ENCODE peak calls at places on chromosome 12, in ten cellular contexts. C is NT2/D1; O is CD8-positive, alpha-beta T cell; T is upper lobe of right lung; L is H9; G is effector memory CD4-positive, alpha-beta T cell; S is aorta; H is mesendoderm; V is SJCRH30; Q is left ventricle myocardium inferior. M is an unnamed sample. For H3K4me1, the result is how much of the 10 kb centered on the place peaks cover.

GRCh38 chr12:29382251-29382650 is 1.3 kb upstream of the ERGIC2 start:
- DNase-seq in C (no peak), O (no peak), T (no peak), L (no peak), G (no peak), S (no peak), H (no peak), V (no peak), Q (no peak), M (no peak)

GRCh38 chr12:80823393-80823792 is 106.7 kb downstream of the MYF5 start:
- DNase-seq in C (no peak), O (no peak), T (no peak), L (no peak), G (no peak), S (no peak), H (no peak), V (no peak), Q (no peak), M (no peak)

GRCh38 chr12:122022393-122023338 is 982 bp downstream of the BCL7A start:
- DNase-seq in C (no peak), O (no peak), T (peak), L (peak), G (no peak), S (no peak), H (peak), V (peak), Q (peak), M (no peak)

GRCh38 chr12:54126696-54127537 is 61.9 kb downstream of the SMUG1 start:
- DNase-seq in C (no peak), O (no peak), T (no peak), L (peak), G (no peak), S (peak), H (peak), V (peak), Q (peak), M (no peak)

GRCh38 chr12:95784286-95784685 is 6.3 kb downstream of the NTN4 start:
- DNase-seq in C (no peak), O (no peak), T (no peak), L (no peak), G (no peak), S (peak), H (peak), V (no peak), Q (no peak), M (no peak)

GRCh38 chr12:84660139-84660538 is 252.5 kb downstream of the SLC6A15 start:
- DNase-seq in C (no peak), O (no peak), T (no peak), L (no peak), G (no peak), S (no peak), H (no peak), V (no peak), Q (no peak), M (no peak)

GRCh38 chr12:31989987-31990386 is 30.8 kb downstream of the RESF1 start:
- DNase-seq in C (no peak), O (no peak), T (no peak), L (no peak), G (no peak), S (no peak), H (no peak), V (no peak), Q (no peak), M (no peak)

GRCh38 chr12:49060237-49061156 is at the start of gene KMT2D:
- DNase-seq in C (peak), O (peak), T (peak), L (peak), G (peak), S (peak), H (peak), V (peak), Q (peak), M (peak)

GRCh38 chr12:43551971-43552559 is at the start of gene ADAMTS20:
- DNase-seq in C (peak), O (no peak), T (no peak), L (peak), G (no peak), S (peak), H (peak), V (no peak), Q (no peak), M (no peak)

GRCh38 chr12:57151741-57152407 is 4.5 kb upstream of the LRP1-AS start:
- DNase-seq in C (no peak), O (no peak), T (no peak), L (no peak), G (no peak), S (no peak), H (no peak), V (no peak), Q (peak), M (no peak)

GRCh38 chr12:6204533-6205143 is 4.4 kb downstream of the CD9 start:
- DNase-seq in C (no peak), O (no peak), T (no peak), L (no peak), G (no peak), S (no peak), H (no peak), V (peak), Q (no peak), M (no peak)

GRCh38 chr12:50261654-50262053 is 21.7 kb downstream of the LIMA1 start:
- DNase-seq in C (no peak), O (no peak), T (no peak), L (no peak), G (no peak), S (no peak), H (no peak), V (no peak), Q (no peak), M (no peak)

GRCh38 chr12:48145981-48146380 is 11.3 kb downstream of the ASB8 start:
- DNase-seq in C (no peak), O (no peak), T (no peak), L (no peak), G (no peak), S (no peak), H (no peak), V (no peak), Q (no peak), M (no peak)

GRCh38 chr12:16350682-16351081 is 3.2 kb downstream of the MGST1 start:
- DNase-seq in C (no peak), O (no peak), T (peak), L (no peak), G (no peak), S (no peak), H (peak), V (no peak), Q (no peak), M (no peak)

GRCh38 chr12:58285551-58285950 is 344.2 kb downstream of the ATP23 start:
- DNase-seq in C (peak), O (no peak), T (no peak), L (peak), G (no peak), S (no peak), H (peak), V (peak), Q (no peak), M (no peak)

GRCh38 chr12:118312578-118312977 is 60.1 kb downstream of the TAOK3 start:
- DNase-seq in C (no peak), O (no peak), T (no peak), L (no peak), G (no peak), S (no peak), H (no peak), V (no peak), Q (no peak), M (no peak)

GRCh38 chr12:15584366-15585041 is 204.7 kb downstream of the EPS8 start:
- DNase-seq in C (peak), O (peak), T (no peak), L (no peak), G (no peak), S (no peak), H (peak), V (peak), Q (no peak), M (no peak)

GRCh38 chr12:122473543-122474323 is 27.0 kb downstream of the ZCCHC8 start:
- DNase-seq in C (no peak), O (no peak), T (no peak), L (no peak), G (no peak), S (peak), H (no peak), V (no peak), Q (no peak), M (no peak)

GRCh38 chr12:613996-614726 is 49.1 kb downstream of the NINJ2 start:
- DNase-seq in C (no peak), O (peak), T (no peak), L (peak), G (no peak), S (no peak), H (peak), V (peak), Q (peak), M (no peak)

GRCh38 chr12:90575995-90576394 is 379.0 kb downstream of the CCER1 start:
- DNase-seq in C (no peak), O (no peak), T (no peak), L (no peak), G (no peak), S (no peak), H (no peak), V (no peak), Q (peak), M (no peak)

GRCh38 chr12:481422-481821 is 21.7 kb downstream of the B4GALNT3 start:
- DNase-seq in C (no peak), O (no peak), T (no peak), L (peak), G (no peak), S (peak), H (no peak), V (peak), Q (peak), M (no peak)

GRCh38 chr12:25495336-25496097 is 57.6 kb downstream of the LMNTD1 start:
- DNase-seq in C (peak), O (no peak), T (no peak), L (no peak), G (no peak), S (no peak), H (peak), V (peak), Q (no peak), M (no peak)

GRCh38 chr12:109693653-109694224 is 19.9 kb upstream of the FAM222A start:
- DNase-seq in C (no peak), O (no peak), T (no peak), L (no peak), G (no peak), S (no peak), H (no peak), V (no peak), Q (no peak), M (no peak)

GRCh38 chr12:131287015-131287937 is 333.6 kb downstream of the ADGRD1 start:
- DNase-seq in C (no peak), O (no peak), T (peak), L (no peak), G (no peak), S (peak), H (no peak), V (no peak), Q (no peak), M (no peak)

GRCh38 chr12:82745807-82746206 is 59.1 kb downstream of the TMTC2 start:
- DNase-seq in C (no peak), O (no peak), T (no peak), L (no peak), G (no peak), S (no peak), H (no peak), V (no peak), Q (no peak), M (no peak)

GRCh38 chr12:70724444-70724843 is 87.2 kb upstream of the PTPRB start:
- DNase-seq in C (peak), O (no peak), T (no peak), L (peak), G (no peak), S (no peak), H (peak), V (no peak), Q (no peak), M (no peak)

GRCh38 chr12:26124491-26125450 is at the start of gene BHLHE41:
- DNase-seq in C (peak), O (no peak), T (peak), L (peak), G (no peak), S (peak), H (peak), V (peak), Q (peak), M (peak)

GRCh38 chr12:62817556-62818271 is 117.2 kb downstream of the PPM1H start:
- DNase-seq in C (no peak), O (no peak), T (no peak), L (no peak), G (no peak), S (no peak), H (peak), V (no peak), Q (no peak), M (no peak)
- H3K4me1 ChIP-seq in C (under half), O (under half), T (under half), L (under half), G (under half), S (under half), H (under half), V (under half), Q (under half), M (under half)

GRCh38 chr12:63899396-63899795 is 54.9 kb downstream of the SRGAP1 start:
- DNase-seq in C (no peak), O (no peak), T (no peak), L (no peak), G (no peak), S (no peak), H (no peak), V (no peak), Q (no peak), M (no peak)
- H3K4me1 ChIP-seq in C (under half), O (under half), T (under half), L (under half), G (under half), S (under half), H (under half), V (under half), Q (under half), M (under half)

GRCh38 chr12:56127485-56127887 is 581 bp upstream of the ESYT1 start:
- DNase-seq in C (no peak), O (no peak), T (no peak), L (no peak), G (no peak), S (no peak), H (no peak), V (no peak), Q (no peak), M (no peak)

GRCh38 chr12:56127888-56128668 is at the start of gene ESYT1:
- DNase-seq in C (peak), O (peak), T (peak), L (peak), G (peak), S (peak), H (peak), V (peak), Q (peak), M (peak)

GRCh38 chr12:56130876-56131275 is 2.8 kb downstream of the ESYT1 start:
- DNase-seq in C (no peak), O (no peak), T (no peak), L (no peak), G (no peak), S (no peak), H (no peak), V (no peak), Q (no peak), M (no peak)

GRCh38 chr12:56128669-56129209 is 672 bp downstream of the ESYT1 start:
- DNase-seq in C (no peak), O (no peak), T (no peak), L (no peak), G (no peak), S (no peak), H (no peak), V (peak), Q (no peak), M (no peak)

GRCh38 chr12:56129210-56129691 is 1.2 kb downstream of the ESYT1 start:
- DNase-seq in C (no peak), O (peak), T (peak), L (peak), G (peak), S (peak), H (peak), V (peak), Q (peak), M (no peak)
- H3K4me1 ChIP-seq in C (under half), O (half or more), T (under half), L (under half), G (under half), S (under half), H (under half), V (under half), Q (half or more), M (half or more)

GRCh38 chr12:14554281-14555008 is 13.2 kb downstream of the PLBD1 start:
- DNase-seq in C (no peak), O (no peak), T (peak), L (no peak), G (no peak), S (peak), H (peak), V (peak), Q (peak), M (no peak)
- H3K4me1 ChIP-seq in C (under half), O (under half), T (under half), L (under half), G (under half), S (under half), H (under half), V (under half), Q (under half), M (under half)

GRCh38 chr12:52900896-52901714 is 3.8 kb downstream of the KRT8 start:
- DNase-seq in C (no peak), O (no peak), T (no peak), L (no peak), G (no peak), S (no peak), H (no peak), V (no peak), Q (no peak), M (no peak)

GRCh38 chr12:52901715-52902541 is 2.9 kb downstream of the KRT8 start:
- DNase-seq in C (no peak), O (no peak), T (no peak), L (no peak), G (no peak), S (no peak), H (no peak), V (no peak), Q (no peak), M (no peak)

GRCh38 chr12:52903285-52903854 is 1.5 kb downstream of the KRT8 start:
- DNase-seq in C (peak), O (peak), T (peak), L (peak), G (peak), S (peak), H (peak), V (peak), Q (peak), M (no peak)

GRCh38 chr12:52906049-52906645 is 1.3 kb upstream of the KRT8 start:
- DNase-seq in C (no peak), O (no peak), T (no peak), L (peak), G (no peak), S (no peak), H (no peak), V (no peak), Q (no peak), M (no peak)

DNA sequence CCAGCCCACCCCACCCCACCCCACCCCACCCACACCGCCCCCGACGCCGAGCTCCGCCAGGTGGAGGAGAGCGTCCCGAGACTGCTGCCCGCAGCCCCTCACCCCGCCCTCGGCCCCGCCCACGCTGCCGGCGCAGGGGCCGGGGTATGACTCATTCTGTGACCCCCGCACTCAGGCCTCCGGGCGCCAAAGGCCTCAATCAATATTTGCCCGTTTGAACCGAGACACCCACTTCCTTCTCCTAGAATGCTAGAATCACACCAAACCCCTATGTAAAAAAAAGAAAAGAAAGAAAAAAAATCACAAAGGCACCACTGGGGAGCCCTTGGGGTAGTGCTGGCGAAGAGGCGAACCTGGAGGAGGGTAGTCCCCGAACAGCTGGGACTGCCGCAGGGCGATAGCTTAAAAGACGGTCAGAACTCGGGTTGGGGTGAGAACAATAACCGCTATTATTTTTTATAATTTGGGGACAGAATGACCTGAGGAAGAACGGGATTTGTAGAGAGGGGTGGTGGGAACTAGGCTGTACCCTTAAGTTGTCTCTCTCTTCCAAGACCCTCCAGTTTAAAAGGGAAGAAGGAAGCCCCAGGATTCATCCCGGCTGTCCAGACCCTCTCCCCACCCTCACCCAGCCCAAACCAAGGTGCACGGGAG is 894 bp downstream of the KRT8 start:
- DNase-seq in C (no peak), O (peak), T (peak), L (peak), G (no peak), S (peak), H (peak), V (peak), Q (peak), M (no peak)
- H3K4me1 ChIP-seq in C (under half), O (under half), T (under half), L (under half), G (under half), S (under half), H (under half), V (under half), Q (under half), M (half or more)